ENCODE peak calls at places on chromosome 16, in nine cellular contexts. W is Calu3, T is ovary, E is tibial artery, Z is A549, X is cardiac fibroblast, K is epithelial cell of proximal tubule, G is lower lobe of right lung, O is GM12864. V is an unnamed sample.

GRCh38 chr16:77822656-77823055 is 34.3 kb downstream of the VAT1L start:
- DNase-seq in W (no peak), T (no peak), E (no peak), Z (no peak), X (no peak), K (no peak), G (no peak), O (no peak), V (no peak)

GRCh38 chr16:67883872-67884261 is 818 bp upstream of the NRN1L start:
- DNase-seq in W (peak), T (peak), E (peak), Z (peak), X (peak), K (no peak), G (peak), O (no peak), V (no peak)

GRCh38 chr16:15849209-15849981 is 7.4 kb downstream of the MYH11 start:
- DNase-seq in W (no peak), T (no peak), E (no peak), Z (no peak), X (no peak), K (no peak), G (no peak), O (no peak), V (no peak)

GRCh38 chr16:84308120-84308519 is 13.4 kb downstream of the WFDC1 start:
- DNase-seq in W (peak), T (peak), E (peak), Z (peak), X (peak), K (no peak), G (peak), O (no peak), V (no peak)

GRCh38 chr16:65621640-65622039 is 499.8 kb upstream of the CDH11 start:
- DNase-seq in W (no peak), T (no peak), E (no peak), Z (no peak), X (no peak), K (no peak), G (no peak), O (no peak), V (no peak)

GRCh38 chr16:57803413-57803990 is 1.2 kb upstream of the KIFC3 start:
- DNase-seq in W (no peak), T (no peak), E (no peak), Z (no peak), X (no peak), K (no peak), G (peak), O (no peak), V (no peak)

GRCh38 chr16:54066451-54067056 is 220.0 kb downstream of the IRX3 start:
- DNase-seq in W (no peak), T (no peak), E (no peak), Z (no peak), X (no peak), K (no peak), G (no peak), O (no peak), V (no peak)

GRCh38 chr16:3175157-3176153 is 12.5 kb upstream of the OR1F1 start:
- DNase-seq in W (peak), T (no peak), E (no peak), Z (peak), X (peak), K (no peak), G (peak), O (no peak), V (no peak)

GRCh38 chr16:21277927-21278706 is at the start of gene CRYM:
- DNase-seq in W (peak), T (peak), E (peak), Z (peak), X (peak), K (no peak), G (peak), O (no peak), V (no peak)

DNA sequence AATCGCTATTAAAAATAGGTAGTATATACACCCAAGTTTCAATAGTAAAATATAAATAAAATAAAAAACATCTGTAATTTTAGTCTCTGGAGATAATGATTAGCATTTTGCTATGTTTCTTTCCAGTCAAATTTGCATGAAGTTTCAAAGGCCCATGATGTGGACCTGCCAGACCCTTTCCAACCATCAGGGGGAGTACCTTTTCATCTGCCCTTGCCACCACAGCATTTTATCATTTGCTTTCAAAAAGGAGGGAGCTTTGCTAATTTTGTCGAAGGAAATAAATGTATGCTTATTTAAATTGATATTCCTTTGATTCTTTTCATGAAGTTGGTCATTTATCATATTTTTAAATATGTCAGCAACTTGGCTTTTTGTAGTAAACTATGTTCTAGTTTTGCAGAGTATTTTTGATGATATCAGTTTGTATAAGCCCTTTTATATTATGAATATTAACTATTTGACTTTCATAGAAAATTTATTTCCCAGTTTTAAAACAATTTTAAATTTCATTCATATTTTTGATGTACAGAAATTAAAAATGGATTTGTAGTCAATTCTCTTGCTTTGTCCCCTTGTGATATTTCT is 115.2 kb upstream of the NETO2 start:
- DNase-seq in W (peak), T (no peak), E (no peak), Z (peak), X (peak), K (no peak), G (no peak), O (peak), V (no peak)
- TF ChIP-seq CTCF in W (peak), T (no peak), E (peak), Z (peak), X (peak), K (peak), G (peak), O (peak), V (peak)

GRCh38 chr16:88440686-88441405 is 12.2 kb upstream of the ZFPM1 start:
- DNase-seq in W (no peak), T (no peak), E (no peak), Z (no peak), X (no peak), K (no peak), G (no peak), O (no peak), V (no peak)
- TF ChIP-seq CTCF in W (no peak), T (no peak), E (no peak), Z (no peak), X (no peak), K (no peak), G (no peak), O (no peak), V (no peak)

DNA sequence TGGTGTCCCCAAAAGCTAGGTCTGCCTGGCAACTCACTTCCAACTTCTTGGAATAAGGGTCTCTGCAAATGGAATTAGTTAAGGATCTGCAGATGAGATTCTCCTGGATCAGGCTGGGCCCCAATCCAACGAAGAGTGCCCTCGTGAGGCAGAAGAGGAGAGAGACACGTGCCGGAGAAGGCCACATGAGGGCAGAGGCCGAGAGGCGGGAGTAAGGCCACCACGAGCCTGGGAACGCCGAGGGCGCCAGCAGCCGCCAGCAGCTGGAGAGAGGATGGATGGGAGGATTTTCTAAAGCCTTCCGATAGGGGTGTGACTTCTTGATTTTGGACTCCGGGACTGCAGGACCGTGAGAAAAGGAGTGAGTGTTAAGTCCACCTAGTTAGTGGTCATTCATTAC is 76.3 kb downstream of the JPH3 start:
- DNase-seq in W (no peak), T (no peak), E (no peak), Z (peak), X (no peak), K (no peak), G (no peak), O (no peak), V (no peak)
- TF ChIP-seq CTCF in W (no peak), T (no peak), E (no peak), Z (peak), X (no peak), K (no peak), G (no peak), O (no peak), V (no peak)

DNA sequence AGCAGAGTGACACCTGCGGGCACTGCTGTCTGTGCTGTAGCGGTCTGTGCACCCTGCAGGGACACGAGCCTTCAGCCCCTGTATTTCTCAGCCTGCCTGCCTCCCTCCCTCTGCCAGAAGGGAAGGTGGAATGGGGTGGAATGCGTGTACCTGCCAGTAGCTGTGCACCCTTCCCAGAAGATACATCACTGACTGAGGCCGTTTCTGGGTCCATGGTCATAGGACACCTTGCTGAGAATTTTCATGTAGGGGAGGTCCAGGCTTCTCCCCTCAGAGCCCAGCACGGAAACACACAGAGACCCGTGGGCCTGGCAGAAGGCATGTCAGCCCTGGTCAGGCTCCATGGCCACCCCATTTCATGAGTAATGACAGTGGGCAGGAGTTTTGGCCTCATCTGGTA is 16.5 kb downstream of the DBNDD1 start:
- DNase-seq in W (no peak), T (no peak), E (no peak), Z (no peak), X (no peak), K (no peak), G (no peak), O (no peak), V (no peak)
- TF ChIP-seq CTCF in W (no peak), T (no peak), E (no peak), Z (no peak), X (no peak), K (no peak), G (no peak), O (no peak), V (no peak)

GRCh38 chr16:30557397-30557949 is 701 bp downstream of the ZNF764 start:
- DNase-seq in W (no peak), T (no peak), E (no peak), Z (no peak), X (no peak), K (no peak), G (no peak), O (no peak), V (no peak)
- TF ChIP-seq CTCF in W (no peak), T (no peak), E (no peak), Z (no peak), X (no peak), K (no peak), G (no peak), O (no peak), V (no peak)

DNA sequence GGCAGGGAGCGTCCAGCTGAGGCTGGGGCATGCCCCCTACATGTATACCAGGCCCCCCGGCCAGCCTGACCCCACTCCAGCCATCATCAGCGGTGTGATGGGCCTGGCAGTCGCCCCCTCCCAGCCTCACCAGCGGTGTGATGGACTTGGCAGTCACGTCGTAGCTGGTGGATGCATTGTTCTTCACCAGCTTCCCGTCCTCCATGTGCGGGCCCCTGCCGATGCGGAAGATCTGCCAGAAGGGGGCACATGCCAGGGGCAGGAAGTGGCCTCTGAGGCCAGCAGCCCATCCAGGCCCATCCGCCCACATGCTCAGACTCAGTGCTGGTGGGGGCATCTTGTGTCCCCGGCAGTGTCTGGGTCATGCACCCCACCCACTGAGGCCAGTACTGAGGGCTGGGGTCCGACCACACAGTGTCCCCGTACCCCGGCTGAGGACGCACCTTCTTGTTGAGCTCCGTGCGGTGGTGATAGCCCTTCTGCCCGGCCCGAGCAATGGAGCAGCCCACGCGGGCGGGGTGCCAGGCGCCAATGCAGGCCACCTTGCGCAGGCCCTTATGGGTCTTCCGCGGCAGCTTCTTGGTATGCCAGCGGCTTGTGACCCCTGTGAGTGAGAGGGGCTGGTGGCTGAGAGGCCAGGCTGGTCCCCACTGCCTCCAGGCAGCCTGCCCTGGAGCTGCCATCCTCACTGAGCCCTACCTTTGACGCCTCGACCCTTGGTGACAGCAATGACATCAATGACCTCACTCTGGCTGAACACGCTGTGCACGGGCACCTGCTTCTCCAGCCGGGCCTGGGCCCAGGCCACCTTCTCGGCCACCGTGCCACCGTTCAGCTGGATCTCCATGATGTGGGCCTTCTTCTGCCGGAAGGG is 3.7 kb upstream of the MSRB1 start:
- DNase-seq in W (no peak), T (no peak), E (no peak), Z (no peak), X (no peak), K (no peak), G (peak), O (no peak), V (no peak)
- TF ChIP-seq CTCF in W (no peak), T (no peak), E (no peak), Z (no peak), X (no peak), K (no peak), G (no peak), O (no peak), V (no peak)